ENCODE peak calls at places on chromosomes 1 and 21, in ten cellular contexts. F is stimulated activated CD4-positive, alpha-beta T cell treated with anti-CD3 and anti-CD28 coated beads, Interleukin-1b, Interleukin-23, amount 100 ng/mL, for 1 hour; S is progenitor cell of endocrine pancreas; A is RWPE1; W is glutamatergic neuron; J is sigmoid colon; U is GM12891; C is stimulated activated naive CD8-positive, alpha-beta T cell treated with anti-CD3 and anti-CD28 coated beads, Interleukin-15, amount 100 ng/mL, for 72 hours; G is ACHN; N is NCI-H1092. R is an unnamed sample.

GRCh38 chr1:229753764-229754553 is 127.9 kb downstream of the URB2 start:
- DNase-seq in F (no peak), S (no peak), A (no peak), W (no peak), J (no peak), U (no peak), C (peak), G (no peak), N (no peak), R (no peak)

GRCh38 chr1:212045981-212046380 is 10.4 kb downstream of the DTL start:
- DNase-seq in F (no peak), S (no peak), A (no peak), W (no peak), J (no peak), U (no peak), C (no peak), G (no peak), N (no peak), R (no peak)

GRCh38 chr1:6352138-6352563 is 41.4 kb downstream of the ACOT7 start:
- DNase-seq in F (no peak), S (no peak), A (peak), W (no peak), J (no peak), U (no peak), C (no peak), G (no peak), N (no peak), R (no peak)

GRCh38 chr1:153533689-153534201 is 2.0 kb downstream of the S100A6 start:
- DNase-seq in F (no peak), S (no peak), A (peak), W (no peak), J (peak), U (no peak), C (no peak), G (peak), N (no peak), R (peak)

GRCh38 chr1:56967355-56967754 is 1.5 kb upstream of the C8B start:
- DNase-seq in F (no peak), S (no peak), A (no peak), W (no peak), J (no peak), U (no peak), C (no peak), G (no peak), N (no peak), R (no peak)

GRCh38 chr1:53631622-53632310 is 107.2 kb downstream of the GLIS1 start:
- DNase-seq in F (no peak), S (no peak), A (no peak), W (no peak), J (no peak), U (no peak), C (no peak), G (no peak), N (no peak), R (no peak)

GRCh38 chr1:228337031-228337564 is 69.5 kb downstream of the TRIM11 start:
- DNase-seq in F (no peak), S (no peak), A (no peak), W (peak), J (peak), U (no peak), C (no peak), G (no peak), N (no peak), R (no peak)

GRCh38 chr1:208437416-208437815 is 193.2 kb upstream of the PLXNA2 start:
- DNase-seq in F (no peak), S (no peak), A (peak), W (no peak), J (no peak), U (no peak), C (no peak), G (peak), N (no peak), R (no peak)

GRCh38 chr1:235090406-235091069 is 38.1 kb downstream of the TOMM20 start:
- DNase-seq in F (no peak), S (no peak), A (no peak), W (no peak), J (peak), U (no peak), C (no peak), G (no peak), N (no peak), R (no peak)

GRCh38 chr21:33478182-33478581 is 1.6 kb downstream of the TMEM50B start:
- DNase-seq in F (no peak), S (no peak), A (no peak), W (no peak), J (no peak), U (no peak), C (no peak), G (no peak), N (no peak), R (no peak)

GRCh38 chr1:70779571-70779970 is 268.0 kb downstream of the PTGER3 start:
- DNase-seq in F (no peak), S (no peak), A (no peak), W (no peak), J (no peak), U (no peak), C (no peak), G (no peak), N (no peak), R (no peak)

GRCh38 chr1:21666572-21667320 is 2.4 kb downstream of the RAP1GAP start:
- DNase-seq in F (no peak), S (no peak), A (no peak), W (no peak), J (peak), U (no peak), C (no peak), G (no peak), N (peak), R (no peak)

GRCh38 chr1:64953241-64953640 is 13.1 kb downstream of the JAK1 start:
- DNase-seq in F (no peak), S (no peak), A (no peak), W (no peak), J (no peak), U (no peak), C (no peak), G (no peak), N (no peak), R (no peak)

GRCh38 chr1:218557731-218558130 is 212.6 kb downstream of the TGFB2 start:
- DNase-seq in F (no peak), S (no peak), A (no peak), W (peak), J (peak), U (no peak), C (no peak), G (no peak), N (peak), R (no peak)

GRCh38 chr1:97778718-97779117 is 142.1 kb downstream of the DPYD start:
- DNase-seq in F (no peak), S (no peak), A (no peak), W (no peak), J (no peak), U (no peak), C (no peak), G (no peak), N (no peak), R (no peak)

GRCh38 chr1:56424744-56425493 is 154.4 kb downstream of the PLPP3 start:
- DNase-seq in F (no peak), S (no peak), A (peak), W (no peak), J (peak), U (no peak), C (no peak), G (peak), N (no peak), R (no peak)

GRCh38 chr1:98452162-98452561 is 209.4 kb upstream of the SNX7 start:
- DNase-seq in F (no peak), S (no peak), A (no peak), W (no peak), J (no peak), U (no peak), C (no peak), G (no peak), N (no peak), R (no peak)

GRCh38 chr1:221741364-221741970 is 422 bp downstream of the DUSP10 start:
- DNase-seq in F (no peak), S (no peak), A (peak), W (peak), J (peak), U (no peak), C (no peak), G (peak), N (no peak), R (peak)

GRCh38 chr1:10387611-10388386 is 11.1 kb upstream of the PGD start:
- DNase-seq in F (no peak), S (no peak), A (peak), W (peak), J (peak), U (peak), C (no peak), G (no peak), N (no peak), R (no peak)

GRCh38 chr1:58823481-58824010 is 39.7 kb upstream of the JUN start:
- DNase-seq in F (no peak), S (no peak), A (peak), W (no peak), J (no peak), U (no peak), C (no peak), G (peak), N (no peak), R (no peak)

GRCh38 chr1:917466-918091 is 6.1 kb upstream of the SAMD11 start:
- DNase-seq in F (no peak), S (no peak), A (no peak), W (peak), J (no peak), U (no peak), C (no peak), G (no peak), N (no peak), R (no peak)

GRCh38 chr1:232891116-232891515 is 59.3 kb upstream of the NTPCR start:
- DNase-seq in F (no peak), S (no peak), A (no peak), W (no peak), J (no peak), U (no peak), C (no peak), G (no peak), N (no peak), R (no peak)

GRCh38 chr1:56200446-56200845 is 378.9 kb downstream of the PLPP3 start:
- DNase-seq in F (no peak), S (no peak), A (no peak), W (peak), J (no peak), U (no peak), C (no peak), G (no peak), N (no peak), R (no peak)

GRCh38 chr1:173255214-173255813 is 48.2 kb upstream of the TNFSF4 start:
- DNase-seq in F (no peak), S (no peak), A (peak), W (no peak), J (no peak), U (no peak), C (no peak), G (peak), N (no peak), R (no peak)

GRCh38 chr1:198936371-198937083 is 297.7 kb downstream of the PTPRC start:
- DNase-seq in F (no peak), S (no peak), A (peak), W (no peak), J (no peak), U (no peak), C (no peak), G (peak), N (no peak), R (no peak)

GRCh38 chr1:24932284-24932683 is 2.2 kb upstream of the RUNX3 start:
- DNase-seq in F (no peak), S (peak), A (peak), W (peak), J (no peak), U (peak), C (peak), G (no peak), N (no peak), R (peak)

GRCh38 chr1:155130272-155131006 is 2.8 kb downstream of the EFNA1 start:
- DNase-seq in F (no peak), S (no peak), A (no peak), W (no peak), J (no peak), U (no peak), C (no peak), G (no peak), N (no peak), R (no peak)

GRCh38 chr21:27566521-27566920 is 599.6 kb upstream of the ADAMTS5 start:
- DNase-seq in F (no peak), S (no peak), A (no peak), W (no peak), J (no peak), U (no peak), C (no peak), G (no peak), N (no peak), R (no peak)

GRCh38 chr1:220904861-220905260 is 25.6 kb downstream of the HLX start:
- DNase-seq in F (no peak), S (no peak), A (no peak), W (no peak), J (no peak), U (no peak), C (no peak), G (no peak), N (no peak), R (no peak)

GRCh38 chr1:228063251-228064191 is 19.0 kb upstream of the ARF1 start:
- DNase-seq in F (no peak), S (no peak), A (no peak), W (peak), J (peak), U (no peak), C (no peak), G (no peak), N (no peak), R (no peak)

GRCh38 chr1:166032901-166033371 is 133.9 kb downstream of the FAM78B start:
- DNase-seq in F (no peak), S (no peak), A (no peak), W (no peak), J (no peak), U (no peak), C (no peak), G (no peak), N (peak), R (no peak)

GRCh38 chr1:10718083-10718415 is 78.4 kb downstream of the CASZ1 start:
- DNase-seq in F (no peak), S (no peak), A (no peak), W (no peak), J (no peak), U (no peak), C (no peak), G (no peak), N (no peak), R (no peak)

GRCh38 chr1:199403421-199404116 is 623.9 kb upstream of the NR5A2 start:
- DNase-seq in F (no peak), S (no peak), A (no peak), W (no peak), J (no peak), U (no peak), C (no peak), G (no peak), N (no peak), R (no peak)

GRCh38 chr1:54996869-54997710 is 1.6 kb upstream of the BSND start:
- DNase-seq in F (no peak), S (no peak), A (no peak), W (peak), J (no peak), U (no peak), C (no peak), G (no peak), N (no peak), R (no peak)

GRCh38 chr1:116340506-116341240 is 32.4 kb upstream of the ATP1A1 start:
- DNase-seq in F (no peak), S (no peak), A (peak), W (no peak), J (no peak), U (no peak), C (no peak), G (no peak), N (no peak), R (no peak)

GRCh38 chr1:159171688-159172501 is 480 bp downstream of the CADM3 start:
- DNase-seq in F (no peak), S (peak), A (peak), W (peak), J (peak), U (no peak), C (no peak), G (no peak), N (no peak), R (no peak)